ENCODE peak calls at places on chromosome 14, in four cellular contexts. Y, T, E and L are unnamed samples.

GRCh38 chr14:71582705-71583104 is 349.5 kb upstream of the RGS6 start:
- DNase-seq in E (no peak), T (peak), Y (no peak), L (no peak)

GRCh38 chr14:34489324-34489723 is 27.3 kb upstream of the SPTSSA start:
- DNase-seq in T (peak), Y (no peak), E (no peak), L (no peak)

GRCh38 chr14:75440733-75441474 is 13.1 kb downstream of the JDP2 start:
- DNase-seq in T (peak), Y (no peak), E (no peak), L (no peak)

GRCh38 chr14:21989090-21989489 is 315.5 kb upstream of the OR4E1 start:
- DNase-seq in Y (no peak), E (no peak), T (no peak), L (no peak)

GRCh38 chr14:99702115-99702514 is 18.0 kb downstream of the CYP46A1 start:
- DNase-seq in T (no peak), E (no peak), Y (no peak), L (no peak)

GRCh38 chr14:104101651-104102281 is 16.3 kb downstream of the ASPG start:
- DNase-seq in T (no peak), E (no peak), Y (no peak), L (no peak)

GRCh38 chr14:70698288-70698687 is 56.6 kb downstream of the TTC9 start:
- DNase-seq in Y (no peak), E (no peak), T (no peak), L (no peak)

GRCh38 chr14:64918216-64918615 is 4.0 kb downstream of the CHURC1 start:
- DNase-seq in E (no peak), T (no peak), Y (no peak), L (no peak)

GRCh38 chr14:94748667-94749347 is 21.1 kb downstream of the GSC start:
- DNase-seq in T (no peak), E (peak), Y (peak), L (peak)

GRCh38 chr14:104860414-104860813 is 4.7 kb upstream of the CEP170B start:
- DNase-seq in E (no peak), Y (no peak), T (no peak), L (no peak)

GRCh38 chr14:94474581-94475031 is 1.4 kb downstream of the SERPINA9 start:
- DNase-seq in Y (no peak), T (no peak), E (peak), L (no peak)

GRCh38 chr14:36028218-36028617 is 148.3 kb downstream of the PTCSC3 start:
- DNase-seq in E (no peak), Y (peak), T (no peak), L (no peak)

GRCh38 chr14:80930836-80931389 is 10.6 kb downstream of the CEP128 start:
- DNase-seq in E (no peak), T (peak), Y (peak), L (peak)

GRCh38 chr14:65170768-65171251 is 68.5 kb upstream of the MAX start:
- DNase-seq in Y (peak), T (peak), E (peak), L (no peak)

GRCh38 chr14:29926701-29927595 is 699 bp downstream of the PRKD1 start:
- DNase-seq in Y (no peak), T (peak), E (peak), L (peak)

GRCh38 chr14:74875941-74876913 is at the start of gene PROX2:
- DNase-seq in E (peak), T (no peak), Y (peak), L (no peak)

GRCh38 chr14:96090441-96091148 is 51.4 kb downstream of the C14orf132 start:
- DNase-seq in Y (peak), E (no peak), T (peak), L (no peak)

GRCh38 chr14:31025335-31026075 is at the start of gene AP4S1:
- DNase-seq in Y (peak), E (peak), T (peak), L (peak)

GRCh38 chr14:34059037-34059924 is 108.4 kb upstream of the EGLN3 start:
- DNase-seq in T (no peak), E (no peak), Y (no peak), L (no peak)

GRCh38 chr14:98959410-98959809 is 312.6 kb downstream of the BCL11B start:
- DNase-seq in T (no peak), E (no peak), Y (no peak), L (no peak)

GRCh38 chr14:91332448-91333059 is 85.1 kb downstream of the CCDC88C start:
- DNase-seq in T (no peak), E (no peak), Y (no peak), L (no peak)

GRCh38 chr14:100271247-100271939 is 32.4 kb downstream of the YY1 start:
- DNase-seq in E (no peak), Y (peak), T (peak), L (no peak)

GRCh38 chr14:74599201-74599809 is 12.7 kb downstream of the LTBP2 start:
- DNase-seq in T (peak), Y (no peak), E (no peak), L (no peak)

GRCh38 chr14:30621354-30621953 is 665 bp upstream of the SCFD1 start:
- DNase-seq in T (no peak), Y (peak), E (peak), L (no peak)

GRCh38 chr14:91363776-91364523 is 53.7 kb downstream of the CCDC88C start:
- DNase-seq in T (no peak), E (no peak), Y (peak), L (peak)

GRCh38 chr14:95994593-95994928 is 44.6 kb upstream of the C14orf132 start:
- DNase-seq in Y (no peak), E (no peak), T (no peak), L (no peak)

GRCh38 chr14:77246784-77247183 is 24.2 kb downstream of the NGB start:
- DNase-seq in Y (no peak), T (no peak), E (no peak), L (no peak)

GRCh38 chr14:62301911-62302310 is 539.7 kb downstream of the SNAPC1 start:
- DNase-seq in T (peak), E (no peak), Y (no peak), L (no peak)

GRCh38 chr14:31419179-31420012 is 954 bp downstream of the HEATR5A start:
- DNase-seq in E (no peak), Y (peak), T (peak), L (peak)

GRCh38 chr14:56271988-56272387 is 153.8 kb downstream of the PELI2 start:
- DNase-seq in E (no peak), Y (no peak), T (no peak), L (no peak)

GRCh38 chr14:85562630-85563029 is 32.7 kb downstream of the FLRT2 start:
- DNase-seq in E (no peak), Y (no peak), T (no peak), L (no peak)

GRCh38 chr14:63737582-63738006 is 9.7 kb upstream of the SGPP1 start:
- DNase-seq in E (no peak), T (no peak), Y (no peak), L (peak)
- H3K9ac ChIP-seq in E (no peak), T (no peak), Y (no peak), L (no peak)

GRCh38 chr14:101953151-101953550 is 11.2 kb upstream of the DYNC1H1 start:
- DNase-seq in E (no peak), T (no peak), Y (no peak), L (no peak)
- H3K9ac ChIP-seq in E (no peak), T (no peak), Y (no peak), L (no peak)

GRCh38 chr14:69005432-69006148 is 26.5 kb upstream of the ACTN1 start:
- DNase-seq in E (peak), Y (no peak), T (peak), L (no peak)
- H3K9ac ChIP-seq in E (no peak), Y (no peak), T (no peak), L (no peak)

GRCh38 chr14:68535404-68536024 is 257.4 kb downstream of the ZFP36L1 start:
- DNase-seq in E (no peak), Y (no peak), T (peak), L (no peak)
- H3K9ac ChIP-seq in E (no peak), Y (no peak), T (no peak), L (no peak)